ENCODE peak calls at places on chromosomes 5 and 9, in six cellular contexts. B is breast epithelium; N is CD8-positive, alpha-beta memory T cell; S is mammary epithelial cell; U is WERI-Rb-1; Y is cardiac fibroblast. I is an unnamed sample.

GRCh38 chr9:69874301-69875060 is 53.9 kb downstream of the CFAP95 start:
- DNase-seq in B (no peak), N (no peak), S (no peak), U (no peak), Y (no peak), I (no peak)

GRCh38 chr9:114047717-114048116 is 30.4 kb downstream of the AMBP start:
- DNase-seq in B (peak; percentile 22), N (no peak), S (no peak), U (peak; percentile 70), Y (peak; percentile 25), I (no peak)

GRCh38 chr5:114438471-114438870 is 76.6 kb downstream of the KCNN2 start:
- DNase-seq in B (no peak), N (no peak), S (no peak), U (no peak), Y (no peak), I (no peak)

GRCh38 chr9:5442400-5443011 is 4.8 kb upstream of the PLGRKT start:
- DNase-seq in B (no peak), N (no peak), S (peak; percentile 49), U (peak; percentile 38), Y (peak; percentile 73), I (peak; percentile 39)

GRCh38 chr5:123097483-123097870 is 8.4 kb downstream of the PRDM6 start:
- DNase-seq in B (no peak), N (no peak), S (no peak), U (no peak), Y (no peak), I (no peak)

GRCh38 chr5:158538506-158539074 is 561.1 kb downstream of the EBF1 start:
- DNase-seq in B (no peak), N (peak; percentile 3), S (no peak), U (no peak), Y (no peak), I (no peak)

GRCh38 chr9:133686642-133687575 is 50.7 kb downstream of the DBH start:
- DNase-seq in B (no peak), N (no peak), S (no peak), U (no peak), Y (no peak), I (peak; percentile 61)

GRCh38 chr5:132179410-132179809 is 48.2 kb downstream of the P4HA2 start:
- DNase-seq in B (no peak), N (no peak), S (peak; percentile 15), U (no peak), Y (no peak), I (no peak)

GRCh38 chr5:83549681-83550080 is 78.1 kb downstream of the VCAN start:
- DNase-seq in B (no peak), N (no peak), S (no peak), U (no peak), Y (no peak), I (no peak)

GRCh38 chr9:31137151-31137849 is 1247.1 kb upstream of the ACO1 start:
- DNase-seq in B (no peak), N (no peak), S (peak; percentile 98), U (no peak), Y (peak; percentile 95), I (no peak)

GRCh38 chr5:78699565-78700143 is 51.1 kb upstream of the LHFPL2 start:
- DNase-seq in B (no peak), N (no peak), S (peak; percentile 100), U (no peak), Y (peak; percentile 80), I (no peak)

GRCh38 chr5:35087971-35088370 is 40.2 kb upstream of the AGXT2 start:
- DNase-seq in B (no peak), N (no peak), S (no peak), U (no peak), Y (peak; percentile 18), I (no peak)

GRCh38 chr5:154384480-154385235 is 61.1 kb upstream of the SAP30L start:
- DNase-seq in B (no peak), N (no peak), S (no peak), U (no peak), Y (no peak), I (no peak)

GRCh38 chr9:841371-842209 is at the start of gene DMRT1:
- DNase-seq in B (no peak), N (no peak), S (no peak), U (peak; percentile 27), Y (no peak), I (no peak)

GRCh38 chr5:180394031-180394636 is 41.0 kb upstream of the GFPT2 start:
- DNase-seq in B (no peak), N (no peak), S (no peak), U (no peak), Y (no peak), I (no peak)

GRCh38 chr5:54643679-54644078 is 126.1 kb downstream of the SNX18 start:
- DNase-seq in B (no peak), N (no peak), S (peak; percentile 95), U (no peak), Y (peak; percentile 89), I (no peak)

GRCh38 chr9:98796364-98797101 is at the start of gene ANKS6:
- DNase-seq in B (no peak), N (peak; percentile 83), S (peak; percentile 58), U (peak; percentile 85), Y (peak; percentile 78), I (peak; percentile 91)

GRCh38 chr5:93340881-93341280 is 240.1 kb downstream of the NR2F1-AS1 start:
- DNase-seq in B (no peak), N (no peak), S (no peak), U (no peak), Y (peak; percentile 57), I (no peak)

GRCh38 chr5:160543395-160543794 is 121.7 kb downstream of the PTTG1 start:
- DNase-seq in B (no peak), N (no peak), S (peak; percentile 80), U (no peak), Y (no peak), I (no peak)

GRCh38 chr5:172743112-172743959 is 27.7 kb downstream of the DUSP1 start:
- DNase-seq in B (no peak), N (no peak), S (no peak), U (no peak), Y (no peak), I (no peak)

GRCh38 chr5:116360008-116360853 is 214.4 kb downstream of the SEMA6A start:
- DNase-seq in B (no peak), N (no peak), S (no peak), U (no peak), Y (peak; percentile 18), I (peak; percentile 42)

GRCh38 chr9:13175732-13176131 is 103.8 kb downstream of the MPDZ start:
- DNase-seq in B (no peak), N (no peak), S (no peak), U (no peak), Y (no peak), I (no peak)

GRCh38 chr9:20985851-20986600 is 45.4 kb downstream of the HACD4 start:
- DNase-seq in B (no peak), N (no peak), S (no peak), U (no peak), Y (no peak), I (no peak)

GRCh38 chr5:140344683-140345423 is 1.6 kb downstream of the HBEGF start:
- DNase-seq in B (no peak), N (no peak), S (peak; percentile 83), U (no peak), Y (no peak), I (no peak)

GRCh38 chr9:111900081-111900805 is 3.6 kb downstream of the UGCG start:
- DNase-seq in B (no peak), N (no peak), S (no peak), U (no peak), Y (no peak), I (no peak)
- H3K4me3 ChIP-seq in B (no peak overlapping the region), N (no peak overlapping the region), S (peak overlapping the region; percentile 88), U (no peak overlapping the region), Y (no peak overlapping the region), I (no peak overlapping the region)

GRCh38 chr5:149406979-149407306 is 27.9 kb upstream of the IL17B start:
- DNase-seq in B (no peak), N (no peak), S (no peak), U (no peak), Y (no peak), I (no peak)
- H3K4me3 ChIP-seq in B (peak overlapping the region; percentile 67), N (no peak overlapping the region), S (no peak overlapping the region), U (no peak overlapping the region), Y (peak overlapping the region; percentile 70), I (peak overlapping the region; percentile 5)

GRCh38 chr5:90475436-90475980 is 844 bp downstream of the POLR3G start:
- DNase-seq in B (no peak), N (no peak), S (no peak), U (no peak), Y (no peak), I (no peak)

GRCh38 chr5:90477073-90477472 is 2.4 kb downstream of the POLR3G start:
- DNase-seq in B (no peak), N (no peak), S (peak; percentile 7), U (no peak), Y (peak; percentile 13), I (no peak)

GRCh38 chr5:90479611-90480385 is 5.1 kb downstream of the POLR3G start:
- DNase-seq in B (no peak), N (no peak), S (peak; percentile 8), U (no peak), Y (no peak), I (no peak)

GRCh38 chr5:90480699-90481098 is 6.0 kb downstream of the POLR3G start:
- DNase-seq in B (no peak), N (no peak), S (no peak), U (no peak), Y (no peak), I (no peak)

DNA sequence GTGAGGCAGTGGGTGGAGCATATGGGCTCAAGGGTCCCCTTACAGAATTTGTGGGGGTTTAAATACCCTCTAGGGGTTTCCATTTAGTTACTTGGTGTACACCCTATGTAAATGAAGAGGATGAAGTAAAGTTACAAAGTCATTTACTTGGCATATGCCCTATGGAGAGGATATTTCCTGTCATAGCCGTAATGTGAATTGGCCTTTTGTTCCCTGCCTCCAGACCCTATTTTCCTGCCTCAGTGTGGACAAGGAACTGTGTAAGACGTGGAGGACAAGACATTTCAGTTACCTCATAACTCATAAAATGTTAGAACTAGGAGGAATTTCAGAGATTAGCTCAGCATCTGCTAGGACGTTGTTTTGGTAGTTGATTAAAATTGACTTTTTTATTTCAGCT is 3.2 kb downstream of the POLR3G start:
- DNase-seq in B (no peak), N (no peak), S (no peak), U (no peak), Y (no peak), I (no peak)
- H3K4me3 ChIP-seq in B (peak overlapping the region; percentile 41), N (no peak overlapping the region), S (no peak overlapping the region), U (no peak overlapping the region), Y (no peak overlapping the region), I (peak overlapping the region; percentile 31)

GRCh38 chr5:74501674-74502478 is 138.7 kb downstream of the ENC1 start:
- DNase-seq in B (no peak), N (no peak), S (no peak), U (no peak), Y (no peak), I (no peak)
- H3K4me3 ChIP-seq in B (no peak overlapping the region), N (no peak overlapping the region), S (no peak overlapping the region), U (no peak overlapping the region), Y (no peak overlapping the region), I (no peak overlapping the region)

GRCh38 chr5:33941090-33941489 is 4.9 kb downstream of the RXFP3 start:
- DNase-seq in B (no peak), N (no peak), S (no peak), U (no peak), Y (no peak), I (no peak)

GRCh38 chr5:33938881-33939280 is 2.7 kb downstream of the RXFP3 start:
- DNase-seq in B (no peak), N (no peak), S (no peak), U (no peak), Y (no peak), I (no peak)

GRCh38 chr5:33938507-33938796 is 2.3 kb downstream of the RXFP3 start:
- DNase-seq in B (no peak), N (no peak), S (no peak), U (no peak), Y (no peak), I (no peak)

GRCh38 chr5:33937700-33938506 is 1.7 kb downstream of the RXFP3 start:
- DNase-seq in B (no peak), N (no peak), S (no peak), U (no peak), Y (no peak), I (no peak)

GRCh38 chr5:33939863-33940262 is 3.7 kb downstream of the RXFP3 start:
- DNase-seq in B (no peak), N (no peak), S (peak; percentile 27), U (no peak), Y (peak; percentile 47), I (no peak)
- H3K4me3 ChIP-seq in B (no peak overlapping the region), N (no peak overlapping the region), S (no peak overlapping the region), U (no peak overlapping the region), Y (no peak overlapping the region), I (no peak overlapping the region)